ENCODE peak calls at places on chromosomes 1 and 21, in four cellular contexts. One of them, this sample, is unnamed.

GRCh38 chr1:107362468-107362867 is 221.6 kb downstream of the NTNG1 start:
- DNase-seq in endothelial cell: no peak
- DNase-seq in AG09309: no peak
- DNase-seq in GM12878: no peak
- DNase-seq in this sample: peak; percentile 22

GRCh38 chr1:247487057-247487456 is 29.2 kb upstream of the OR2B11 start:
- DNase-seq in endothelial cell: peak; percentile 42
- DNase-seq in AG09309: no peak
- DNase-seq in GM12878: peak; percentile 28
- DNase-seq in this sample: no peak

GRCh38 chr1:145977486-145978476 is 13.3 kb downstream of the POLR3GL start:
- DNase-seq in endothelial cell: peak; percentile 55
- DNase-seq in AG09309: peak; percentile 62
- DNase-seq in GM12878: no peak
- DNase-seq in this sample: peak; percentile 74

GRCh38 chr1:183200451-183200850 is 14.4 kb downstream of the LAMC2 start:
- DNase-seq in endothelial cell: peak; percentile 39
- DNase-seq in AG09309: no peak
- DNase-seq in GM12878: no peak
- DNase-seq in this sample: no peak

GRCh38 chr1:214351551-214352277 is 70.8 kb downstream of the SMYD2 start:
- DNase-seq in endothelial cell: no peak
- DNase-seq in AG09309: no peak
- DNase-seq in GM12878: no peak
- DNase-seq in this sample: no peak

GRCh38 chr1:101506541-101507164 is 269.8 kb downstream of the S1PR1 start:
- DNase-seq in endothelial cell: peak; percentile 55
- DNase-seq in AG09309: no peak
- DNase-seq in GM12878: peak; percentile 21
- DNase-seq in this sample: peak; percentile 12

GRCh38 chr1:208254862-208255261 is 10.7 kb upstream of the PLXNA2 start:
- DNase-seq in endothelial cell: no peak
- DNase-seq in AG09309: no peak
- DNase-seq in GM12878: no peak
- DNase-seq in this sample: no peak

GRCh38 chr1:21012937-21013336 is 163.8 kb downstream of the EIF4G3 start:
- DNase-seq in endothelial cell: no peak
- DNase-seq in AG09309: no peak
- DNase-seq in GM12878: no peak
- DNase-seq in this sample: no peak

GRCh38 chr1:2231667-2232254 is 3.6 kb downstream of the SKI start:
- DNase-seq in endothelial cell: no peak
- DNase-seq in AG09309: peak; percentile 42
- DNase-seq in GM12878: no peak
- DNase-seq in this sample: no peak

GRCh38 chr1:33349778-33350610 is 29.1 kb upstream of the A3GALT2 start:
- DNase-seq in endothelial cell: peak; percentile 82
- DNase-seq in AG09309: no peak
- DNase-seq in GM12878: no peak
- DNase-seq in this sample: peak; percentile 40

GRCh38 chr1:248404024-248404423 is 1.2 kb downstream of the OR2T1 start:
- DNase-seq in endothelial cell: no peak
- DNase-seq in AG09309: no peak
- DNase-seq in GM12878: peak; percentile 76
- DNase-seq in this sample: peak; percentile 8

GRCh38 chr1:209277662-209278061 is 305.9 kb upstream of the CAMK1G start:
- DNase-seq in endothelial cell: no peak
- DNase-seq in AG09309: no peak
- DNase-seq in GM12878: no peak
- DNase-seq in this sample: no peak

DNA sequence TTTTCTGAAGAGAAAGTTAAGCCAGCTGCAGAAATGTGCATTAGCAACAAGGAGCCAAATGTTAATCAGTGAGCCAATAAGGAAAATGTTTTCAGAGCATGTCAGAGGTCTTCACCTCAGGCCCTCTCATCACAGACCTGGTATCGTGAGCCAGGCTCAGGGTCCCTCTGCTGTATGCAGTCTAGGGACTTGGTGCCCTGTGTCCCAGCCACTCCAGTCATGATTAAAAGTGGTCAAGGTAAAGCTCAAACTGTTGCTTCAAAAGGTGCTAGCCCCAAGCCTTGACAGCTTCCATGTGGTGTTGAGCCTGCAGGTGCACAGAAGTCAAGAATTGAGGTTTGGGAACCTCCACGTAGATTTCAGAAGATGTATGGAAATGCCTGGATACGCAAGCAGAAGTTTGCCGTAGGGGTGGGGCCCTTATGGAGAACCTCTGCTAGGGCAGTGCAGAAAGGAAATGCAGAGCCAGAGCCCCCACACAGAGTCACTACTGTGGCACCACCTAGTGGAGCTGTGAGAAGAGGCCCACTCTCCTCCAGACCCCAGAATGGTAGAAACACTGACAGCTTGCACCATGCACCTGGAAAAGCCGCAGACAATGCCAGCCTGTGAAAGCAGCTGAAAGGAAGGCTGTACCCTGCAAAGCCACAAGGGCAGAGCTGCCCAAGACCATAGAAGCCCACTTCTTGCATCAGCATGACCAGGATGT is 1128.7 kb downstream of the AMY1C start:
- DNase-seq in endothelial cell: peak; percentile 22
- DNase-seq in AG09309: no peak
- DNase-seq in GM12878: no peak
- DNase-seq in this sample: no peak
- TF ChIP-seq CTCF in endothelial cell: peak; percentile 12
- TF ChIP-seq CTCF in AG09309: no peak
- TF ChIP-seq CTCF in GM12878: peak; percentile 30
- TF ChIP-seq CTCF in this sample: peak; percentile 45

GRCh38 chr1:35661474-35661795 is 20.1 kb upstream of the PSMB2 start:
- DNase-seq in endothelial cell: no peak
- DNase-seq in AG09309: no peak
- DNase-seq in GM12878: no peak
- DNase-seq in this sample: no peak

GRCh38 chr1:35657851-35658250 is 16.5 kb upstream of the PSMB2 start:
- DNase-seq in endothelial cell: no peak
- DNase-seq in AG09309: no peak
- DNase-seq in GM12878: no peak
- DNase-seq in this sample: no peak

GRCh38 chr1:35656863-35657232 is 15.5 kb upstream of the PSMB2 start:
- DNase-seq in endothelial cell: no peak
- DNase-seq in AG09309: no peak
- DNase-seq in GM12878: no peak
- DNase-seq in this sample: no peak

GRCh38 chr1:35660581-35661473 is 19.5 kb upstream of the PSMB2 start:
- DNase-seq in endothelial cell: peak; percentile 58
- DNase-seq in AG09309: no peak
- DNase-seq in GM12878: no peak
- DNase-seq in this sample: no peak

GRCh38 chr1:35659589-35659988 is 18.3 kb upstream of the PSMB2 start:
- DNase-seq in endothelial cell: no peak
- DNase-seq in AG09309: no peak
- DNase-seq in GM12878: no peak
- DNase-seq in this sample: no peak
- TF ChIP-seq CTCF in endothelial cell: no peak
- TF ChIP-seq CTCF in AG09309: no peak
- TF ChIP-seq CTCF in GM12878: no peak
- TF ChIP-seq CTCF in this sample: no peak

DNA sequence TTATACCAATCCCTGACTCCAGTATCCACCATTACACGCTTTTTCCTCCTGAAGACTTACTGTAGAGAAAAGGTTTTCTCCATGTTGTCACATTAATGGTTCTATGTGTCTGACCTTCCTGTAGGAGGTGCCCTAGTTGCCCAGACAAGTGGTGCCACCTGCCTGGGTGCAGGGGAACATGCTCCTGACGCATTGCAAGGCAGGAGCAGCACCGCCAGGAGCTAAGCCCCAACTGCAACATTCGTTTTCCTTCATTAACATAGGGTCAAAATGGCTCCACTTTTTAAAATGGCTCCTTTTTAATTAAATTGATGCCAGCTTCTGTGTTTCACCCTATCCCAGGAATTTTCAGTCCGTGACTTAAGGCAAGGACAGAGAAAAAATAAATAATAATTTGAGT is 220.1 kb upstream of the SAMSN1 start:
- DNase-seq in endothelial cell: no peak
- DNase-seq in AG09309: no peak
- DNase-seq in GM12878: no peak
- DNase-seq in this sample: no peak
- TF ChIP-seq CTCF in endothelial cell: no peak
- TF ChIP-seq CTCF in AG09309: no peak
- TF ChIP-seq CTCF in GM12878: no peak
- TF ChIP-seq CTCF in this sample: no peak

GRCh38 chr1:176118985-176119384 is 88.1 kb downstream of the COP1 start:
- DNase-seq in endothelial cell: no peak
- DNase-seq in AG09309: no peak
- DNase-seq in GM12878: no peak
- DNase-seq in this sample: no peak

GRCh38 chr1:176122282-176122681 is 84.8 kb downstream of the COP1 start:
- DNase-seq in endothelial cell: no peak
- DNase-seq in AG09309: no peak
- DNase-seq in GM12878: no peak
- DNase-seq in this sample: no peak

DNA sequence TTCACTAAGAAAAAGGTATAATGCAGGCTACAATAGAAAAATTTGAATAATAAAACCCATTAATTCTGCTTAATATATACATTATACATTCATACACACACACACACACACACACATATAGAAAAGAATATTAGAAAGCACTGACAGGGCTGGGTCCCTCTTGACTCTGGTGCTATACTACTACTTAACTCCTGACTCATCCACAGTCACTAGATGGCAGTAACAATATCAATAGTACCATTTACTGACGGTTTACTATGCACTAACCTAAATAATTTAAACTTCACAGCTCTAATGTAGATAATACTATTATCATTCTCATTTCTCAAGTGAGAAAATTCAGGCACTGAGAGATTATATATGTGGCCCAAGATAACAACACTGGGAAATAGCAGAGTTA is 87.5 kb downstream of the COP1 start:
- DNase-seq in endothelial cell: no peak
- DNase-seq in AG09309: peak; percentile 1
- DNase-seq in GM12878: no peak
- DNase-seq in this sample: no peak
- TF ChIP-seq CTCF in endothelial cell: no peak
- TF ChIP-seq CTCF in AG09309: peak; percentile 20
- TF ChIP-seq CTCF in GM12878: peak; percentile 41
- TF ChIP-seq CTCF in this sample: peak; percentile 21

GRCh38 chr1:25216123-25216522 is 16.2 kb downstream of the SYF2 start:
- DNase-seq in endothelial cell: no peak
- DNase-seq in AG09309: no peak
- DNase-seq in GM12878: no peak
- DNase-seq in this sample: no peak
- TF ChIP-seq CTCF in endothelial cell: no peak
- TF ChIP-seq CTCF in AG09309: no peak
- TF ChIP-seq CTCF in GM12878: no peak
- TF ChIP-seq CTCF in this sample: no peak

This sample was measured in GM12864.